ENCODE peak calls at places on chromosomes 1 and 21, in five cellular contexts. G is body of pancreas, K is brain microvascular endothelial cell, S is osteoblast, Z is IMR-90. W is an unnamed sample.

GRCh38 chr1:9960705-9961562 is 17.7 kb downstream of the NMNAT1 start:
- DNase-seq in K (no peak), Z (no peak), G (no peak), S (no peak), W (no peak)

GRCh38 chr1:245874942-245875580 is 632.0 kb downstream of the SMYD3 start:
- DNase-seq in S (peak; percentile 81), G (peak; percentile 51), Z (peak; percentile 100), K (peak; percentile 100), W (peak; percentile 99)

GRCh38 chr1:206729050-206729449 is 41.5 kb upstream of the IL19 start:
- DNase-seq in S (no peak), K (no peak), Z (no peak), G (no peak), W (no peak)

GRCh38 chr1:236407059-236407458 is 13.0 kb downstream of the EDARADD start:
- DNase-seq in S (no peak), Z (no peak), G (no peak), K (no peak), W (no peak)

GRCh38 chr21:46397211-46397905 is 61.3 kb upstream of the DIP2A start:
- DNase-seq in G (no peak), Z (no peak), K (no peak), S (peak; percentile 77), W (no peak)

GRCh38 chr1:97270508-97271307 is 549.1 kb downstream of the PTBP2 start:
- DNase-seq in S (no peak), K (peak; percentile 43), G (no peak), Z (peak; percentile 56), W (no peak)

GRCh38 chr1:41425369-41425768 is 59.1 kb downstream of the EDN2 start:
- DNase-seq in G (no peak), Z (no peak), S (no peak), K (no peak), W (no peak)

GRCh38 chr1:118217073-118217620 is 32.1 kb upstream of the SPAG17 start:
- DNase-seq in G (no peak), Z (no peak), S (no peak), K (no peak), W (no peak)

GRCh38 chr1:58879464-58879863 is 95.6 kb upstream of the JUN start:
- DNase-seq in K (no peak), Z (peak; percentile 45), G (no peak), S (no peak), W (no peak)

GRCh38 chr1:240149488-240150094 is 57.9 kb downstream of the FMN2 start:
- DNase-seq in K (peak; percentile 32), S (peak; percentile 66), G (no peak), Z (peak; percentile 52), W (no peak)

GRCh38 chr1:219439376-219439775 is 173.5 kb downstream of the ZC3H11B start:
- DNase-seq in G (no peak), Z (peak; percentile 27), S (no peak), K (no peak), W (no peak)

GRCh38 chr1:184802739-184803492 is 48.3 kb upstream of the EDEM3 start:
- DNase-seq in S (no peak), Z (peak; percentile 61), G (no peak), K (no peak), W (peak; percentile 73)

GRCh38 chr1:27589841-27590426 is 14.0 kb downstream of the AHDC1 start:
- DNase-seq in Z (peak; percentile 54), S (peak; percentile 87), G (no peak), K (no peak), W (no peak)

GRCh38 chr1:93434088-93434487 is 13.8 kb upstream of the FNBP1L start:
- DNase-seq in G (no peak), S (no peak), K (no peak), Z (no peak), W (no peak)

GRCh38 chr1:150165622-150166612 is 16.2 kb downstream of the PLEKHO1 start:
- DNase-seq in Z (peak; percentile 55), S (peak; percentile 86), K (peak; percentile 50), G (peak; percentile 29), W (no peak)

GRCh38 chr1:192810253-192810880 is 1.5 kb downstream of the RGS2 start:
- DNase-seq in Z (peak; percentile 82), S (no peak), K (no peak), G (no peak), W (no peak)

GRCh38 chr1:205229916-205230700 is 2.4 kb downstream of the TMCC2 start:
- DNase-seq in G (no peak), K (no peak), S (no peak), Z (no peak), W (no peak)

GRCh38 chr1:228081578-228082259 is 789 bp upstream of the ARF1 start:
- DNase-seq in Z (no peak), G (no peak), S (peak; percentile 91), K (no peak), W (no peak)

GRCh38 chr1:94259635-94260289 is 22.4 kb upstream of the ARHGAP29 start:
- DNase-seq in K (peak; percentile 84), G (no peak), S (peak; percentile 51), Z (peak; percentile 31), W (no peak)

GRCh38 chr1:54129858-54130257 is 22.9 kb downstream of the CDCP2 start:
- DNase-seq in K (no peak), S (peak; percentile 18), G (no peak), Z (no peak), W (no peak)

GRCh38 chr1:172273668-172274396 is 146.7 kb upstream of the C1orf105 start:
- DNase-seq in Z (no peak), G (no peak), S (no peak), K (no peak), W (no peak)

GRCh38 chr1:108590436-108590835 is 30.5 kb downstream of the EEIG2 start:
- DNase-seq in G (no peak), S (no peak), Z (peak; percentile 17), K (no peak), W (no peak)
- H3K4me3 ChIP-seq in G (no peak overlapping the region), S (no peak overlapping the region), Z (no peak overlapping the region), K (no peak overlapping the region), W (no peak overlapping the region)

DNA sequence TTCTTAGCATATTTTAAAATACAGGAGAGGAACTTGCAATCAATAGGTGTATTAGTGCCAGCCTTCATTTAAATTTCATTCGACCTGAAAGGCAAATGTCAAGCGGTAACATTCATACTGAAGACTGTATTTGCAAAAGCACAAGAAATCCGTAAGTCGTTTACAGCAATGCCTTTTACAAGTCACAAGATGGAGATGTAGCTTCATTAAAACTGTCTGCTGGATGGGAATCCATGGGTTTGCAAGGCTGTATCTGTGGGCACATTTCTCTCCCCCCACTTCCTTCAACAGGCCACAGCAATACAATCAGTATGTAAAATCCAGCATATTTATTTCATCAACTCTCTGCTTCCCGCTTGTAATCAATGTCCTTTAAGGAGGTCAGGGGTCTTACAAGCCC is 147.1 kb downstream of the SLC45A1 start:
- DNase-seq in S (no peak), G (no peak), K (no peak), Z (peak; percentile 74), W (no peak)
- TF ChIP-seq CTCF in S (no peak), G (no peak), K (no peak), Z (peak; percentile 36), W (no peak)

DNA sequence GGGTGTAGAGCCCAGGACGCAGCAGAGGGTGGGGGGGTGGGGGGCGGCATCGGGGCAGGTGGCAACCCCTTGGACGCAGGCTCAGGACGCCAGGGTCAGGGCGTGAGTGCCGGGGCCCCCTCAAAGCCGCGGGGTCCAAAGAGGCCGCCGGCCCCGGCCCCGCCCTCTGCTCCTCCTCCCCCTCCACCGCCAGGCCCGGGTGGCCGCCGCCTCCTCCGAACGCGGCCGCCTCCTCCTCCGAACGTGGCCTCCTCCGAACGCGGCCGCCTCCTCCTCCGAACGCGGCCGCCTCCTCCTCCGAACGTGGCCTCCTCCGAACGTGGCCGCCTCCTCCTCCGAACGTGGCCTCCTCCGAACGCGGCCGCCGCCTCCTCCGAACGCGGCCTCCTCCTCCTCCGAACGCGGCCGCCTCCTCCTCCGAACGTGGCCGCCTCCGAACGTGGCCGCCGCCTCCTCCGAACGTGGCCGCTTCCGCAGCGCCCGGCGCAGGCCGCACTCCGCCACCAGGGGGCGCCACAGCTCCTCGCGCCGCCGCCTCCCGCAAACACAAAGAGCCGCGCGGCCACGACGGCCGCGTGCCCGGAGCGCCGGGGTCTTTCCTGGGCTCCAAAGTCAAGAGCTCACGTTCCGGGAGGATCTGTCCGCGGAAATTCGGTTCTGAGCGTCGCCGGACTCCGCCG is 19.3 kb upstream of the SAMD11 start:
- DNase-seq in S (peak; percentile 99), Z (peak; percentile 69), K (peak; percentile 73), G (peak; percentile 84), W (peak; percentile 36)
- H3K4me3 ChIP-seq in S (peak overlapping the region; percentile 62), Z (peak overlapping the region; percentile 48), K (peak overlapping the region; percentile 47), G (no peak overlapping the region), W (peak overlapping the region; percentile 50)

DNA sequence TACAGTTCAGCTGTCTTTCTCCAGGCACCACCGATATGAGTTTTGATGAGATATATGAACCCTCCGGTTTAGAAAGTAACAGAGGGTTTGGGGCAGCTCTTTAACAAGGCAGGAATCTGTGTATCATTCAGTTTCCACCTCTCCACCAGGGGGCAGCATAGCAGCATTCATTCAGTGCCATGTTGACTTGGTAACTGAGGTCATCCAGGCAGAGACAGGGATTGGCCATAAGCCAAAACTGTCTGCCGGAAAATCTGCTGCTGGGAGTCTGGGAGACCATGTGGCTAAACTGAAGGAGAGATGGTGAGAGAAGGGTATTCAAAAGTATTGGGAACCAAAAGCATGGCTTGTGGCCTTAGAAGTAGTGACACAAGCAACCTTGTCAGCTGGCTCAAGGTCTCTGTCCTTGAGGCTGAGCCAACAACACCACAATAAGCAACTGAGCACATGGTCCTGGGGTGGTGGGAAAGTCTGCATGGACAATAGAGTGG is 98.5 kb downstream of the LMX1A start:
- DNase-seq in Z (peak; percentile 17), G (peak; percentile 87), K (peak; percentile 16), S (no peak), W (peak; percentile 50)
- TF ChIP-seq CTCF in Z (peak; percentile 38), G (peak; percentile 84), K (peak; percentile 54), S (peak; percentile 74), W (peak; percentile 80)

DNA sequence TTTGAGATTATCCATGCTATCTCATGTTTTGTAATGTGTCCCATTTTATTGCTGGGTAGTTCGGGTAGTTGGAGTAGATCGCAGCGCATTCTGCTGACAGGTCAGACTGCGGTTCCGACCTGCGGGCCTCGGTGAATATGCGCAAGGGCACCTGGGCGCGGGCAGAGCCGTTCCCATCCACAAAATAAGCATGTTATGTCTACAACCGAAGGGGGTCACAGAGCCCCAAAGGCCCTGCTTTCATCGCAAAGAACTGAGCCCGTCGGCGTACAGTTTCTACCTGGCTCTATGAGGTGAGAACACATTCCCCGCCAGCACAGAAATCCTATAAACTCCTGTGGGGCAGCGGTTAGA is 88.4 kb downstream of the PRKAB2 start:
- DNase-seq in S (no peak), K (no peak), Z (no peak), G (no peak), W (no peak)
- H3K4me3 ChIP-seq in S (peak overlapping the region; percentile 77), K (peak overlapping the region; percentile 58), Z (peak overlapping the region; percentile 61), G (peak overlapping the region; percentile 30), W (peak overlapping the region; percentile 49)

DNA sequence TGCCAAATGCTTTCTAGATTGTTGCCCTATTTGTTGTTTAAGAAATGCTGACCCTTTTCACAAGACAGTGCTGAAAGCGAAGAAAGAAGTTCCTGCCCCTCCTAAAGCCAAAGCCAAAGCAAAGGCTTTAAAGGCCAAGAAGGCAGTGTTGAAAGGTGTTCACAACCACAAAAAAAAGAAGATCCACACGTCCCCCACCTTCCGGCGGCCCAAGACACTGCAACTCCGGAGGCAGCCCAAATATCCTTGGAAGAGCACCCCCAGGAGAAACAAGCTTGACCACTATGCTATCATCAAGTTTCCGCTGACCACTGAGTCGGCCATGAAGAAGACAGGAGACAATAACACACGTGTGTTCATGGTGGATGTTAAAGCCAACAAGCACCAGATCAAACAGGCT is 55.7 kb downstream of the PSMG1 start:
- DNase-seq in G (no peak), K (no peak), S (no peak), Z (no peak), W (no peak)
- TF ChIP-seq CTCF in G (no peak), K (no peak), S (no peak), Z (no peak), W (no peak)

GRCh38 chr1:2443285-2444137 is 31.1 kb upstream of the PEX10 start:
- DNase-seq in K (no peak), S (no peak), Z (no peak), G (no peak), W (no peak)
- H3K4me3 ChIP-seq in K (peak overlapping the region; percentile 36), S (no peak overlapping the region), Z (peak overlapping the region; percentile 25), G (no peak overlapping the region), W (no peak overlapping the region)